ENCODE peak calls at places on chromosome 4, in ten cellular contexts. G is NCI-H1092; J is cerebellar nuclear complex; R is pancreas; D is GM23248; Z is germinal center; S is ureter; K is H4; T is GM04503; H is effector CD4-positive, alpha-beta T cell. A is an unnamed sample.

GRCh38 chr4:94358101-94358500 is 15.5 kb upstream of the HPGDS start:
- DNase-seq in G (no peak), J (no peak), R (no peak), D (no peak), Z (no peak), S (no peak), K (no peak), T (no peak), H (no peak), A (no peak)

GRCh38 chr4:4758708-4759107 is 100.8 kb upstream of the MSX1 start:
- DNase-seq in G (no peak), J (no peak), R (no peak), D (no peak), Z (no peak), S (no peak), K (no peak), T (no peak), H (no peak), A (no peak)

GRCh38 chr4:77199276-77199675 is 42.3 kb downstream of the CCNG2 start:
- DNase-seq in G (no peak), J (no peak), R (no peak), D (no peak), Z (no peak), S (no peak), K (no peak), T (no peak), H (no peak), A (no peak)

GRCh38 chr4:57405359-57405758 is 295.2 kb upstream of the IGFBP7 start:
- DNase-seq in G (no peak), J (no peak), R (no peak), D (peak), Z (no peak), S (no peak), K (no peak), T (peak), H (no peak), A (no peak)

GRCh38 chr4:159358226-159358625 is 255.3 kb downstream of the RAPGEF2 start:
- DNase-seq in G (no peak), J (no peak), R (no peak), D (peak), Z (no peak), S (no peak), K (no peak), T (peak), H (no peak), A (peak)

GRCh38 chr4:113436360-113436759 is 325.2 kb downstream of the CAMK2D start:
- DNase-seq in G (no peak), J (no peak), R (no peak), D (peak), Z (no peak), S (no peak), K (peak), T (peak), H (no peak), A (peak)

GRCh38 chr4:71498002-71498401 is 159.2 kb downstream of the SLC4A4 start:
- DNase-seq in G (no peak), J (no peak), R (no peak), D (peak), Z (no peak), S (no peak), K (peak), T (peak), H (no peak), A (no peak)

GRCh38 chr4:145784036-145784435 is 104.1 kb downstream of the C4orf51 start:
- DNase-seq in G (no peak), J (no peak), R (no peak), D (no peak), Z (no peak), S (no peak), K (no peak), T (no peak), H (no peak), A (no peak)

GRCh38 chr4:1767058-1767769 is 25.9 kb upstream of the FGFR3 start:
- DNase-seq in G (no peak), J (no peak), R (peak), D (peak), Z (peak), S (no peak), K (no peak), T (no peak), H (no peak), A (peak)

GRCh38 chr4:126839066-126839465 is 793.7 kb upstream of the INTU start:
- DNase-seq in G (no peak), J (no peak), R (no peak), D (peak), Z (no peak), S (no peak), K (no peak), T (peak), H (no peak), A (peak)

GRCh38 chr4:83535945-83536648 is at the start of gene GPAT3:
- DNase-seq in G (no peak), J (peak), R (peak), D (peak), Z (peak), S (peak), K (peak), T (peak), H (peak), A (peak)

GRCh38 chr4:164109517-164109916 is 615.0 kb downstream of the TMA16 start:
- DNase-seq in G (no peak), J (no peak), R (no peak), D (no peak), Z (no peak), S (no peak), K (no peak), T (no peak), H (no peak), A (no peak)

GRCh38 chr4:125445525-125445924 is 130.8 kb downstream of the FAT4 start:
- DNase-seq in G (no peak), J (no peak), R (no peak), D (no peak), Z (no peak), S (no peak), K (no peak), T (no peak), H (no peak), A (no peak)

GRCh38 chr4:8905236-8905772 is 33.7 kb upstream of the HMX1 start:
- DNase-seq in G (no peak), J (no peak), R (no peak), D (no peak), Z (no peak), S (no peak), K (no peak), T (no peak), H (no peak), A (no peak)

A was measured in foreskin fibroblast.